ENCODE peak calls at places on chromosomes 1 and 21, in six cellular contexts. U, W, P, B, M and H are unnamed samples.
A peak's percentile ranks its signal among the peaks of the same experiment; 100 is the strongest.

GRCh38 chr1:156865865-156866678 is 5.4 kb downstream of the NTRK1 start:
- DNase-seq in P (no peak), W (no peak), B (no peak), M (no peak), U (no peak), H (no peak)

GRCh38 chr1:117113199-117113598 is 8.3 kb downstream of the TRIM45 start:
- DNase-seq in U (no peak), M (no peak), B (no peak), W (no peak), P (no peak), H (no peak)

GRCh38 chr21:45942755-45943629 is 38.6 kb upstream of the COL6A1 start:
- DNase-seq in P (no peak), U (no peak), W (no peak), B (no peak), M (no peak), H (no peak)

GRCh38 chr1:17201201-17202021 is 3.5 kb upstream of the PADI1 start:
- DNase-seq in P (no peak), B (no peak), W (no peak), M (no peak), U (no peak), H (no peak)

GRCh38 chr1:171468120-171468790 is 17.1 kb upstream of the PRRC2C start:
- DNase-seq in P (no peak), U (no peak), W (no peak), B (no peak), M (no peak), H (no peak)

GRCh38 chr1:247433922-247434476 is 18.0 kb downstream of the NLRP3 start:
- DNase-seq in M (no peak), W (no peak), U (no peak), B (no peak), P (no peak), H (no peak)

GRCh38 chr1:157315544-157315943 is 177.3 kb upstream of the ETV3 start:
- DNase-seq in W (no peak), M (peak; percentile 19), B (no peak), P (no peak), U (no peak), H (no peak)

GRCh38 chr1:22053018-22053860 is 730 bp downstream of the CDC42 start:
- DNase-seq in W (peak; percentile 71), P (peak; percentile 53), M (no peak), U (peak; percentile 43), B (peak; percentile 77), H (peak; percentile 85)

GRCh38 chr21:26801524-26801923 is 43.7 kb downstream of the ADAMTS1 start:
- DNase-seq in M (no peak), P (no peak), U (peak; percentile 23), W (no peak), B (no peak), H (no peak)

GRCh38 chr1:213106298-213106697 is 55.3 kb downstream of the RPS6KC1 start:
- DNase-seq in W (no peak), B (no peak), M (no peak), U (no peak), P (no peak), H (no peak)